ENCODE peak calls at places on chromosomes 3 and 15, in seven cellular contexts. K is hepatic stellate cell, D is GM13977, W is Calu3, G is H4, R is brain microvascular endothelial cell, N is foreskin fibroblast. Z is an unnamed sample.

GRCh38 chr3:123406598-123406997 is 42.3 kb downstream of the ADCY5 start:
- DNase-seq in K (no peak), D (no peak), W (no peak), G (peak), R (no peak), N (no peak), Z (no peak)

GRCh38 chr15:77181305-77182074 is 110.6 kb upstream of the TSPAN3 start:
- DNase-seq in K (no peak), D (peak), W (no peak), G (no peak), R (no peak), N (no peak), Z (peak)

GRCh38 chr3:19348929-19349564 is 200.7 kb downstream of the KCNH8 start:
- DNase-seq in K (peak), D (peak), W (peak), G (no peak), R (peak), N (peak), Z (no peak)

GRCh38 chr15:61364871-61365270 is 135.8 kb upstream of the RORA start:
- DNase-seq in K (no peak), D (no peak), W (no peak), G (no peak), R (no peak), N (no peak), Z (no peak)

GRCh38 chr3:114376516-114376915 is 82.7 kb downstream of the TIGIT start:
- DNase-seq in K (no peak), D (no peak), W (no peak), G (no peak), R (no peak), N (no peak), Z (no peak)

GRCh38 chr15:84947947-84948830 is 33.5 kb upstream of the PDE8A start:
- DNase-seq in K (peak), D (no peak), W (no peak), G (no peak), R (peak), N (peak), Z (no peak)

GRCh38 chr15:68285243-68285980 is 7.9 kb downstream of the FEM1B start:
- DNase-seq in K (no peak), D (no peak), W (no peak), G (no peak), R (no peak), N (no peak), Z (no peak)

GRCh38 chr3:152436707-152437615 is 168.2 kb downstream of the MBNL1 start:
- DNase-seq in K (no peak), D (no peak), W (no peak), G (no peak), R (no peak), N (no peak), Z (no peak)

GRCh38 chr15:63946524-63947065 is 99.7 kb downstream of the DAPK2 start:
- DNase-seq in K (no peak), D (no peak), W (no peak), G (no peak), R (no peak), N (no peak), Z (no peak)